ENCODE peak calls at places on chromosome 12, in nine cellular contexts. One of them, this sample, is unnamed.

GRCh38 chr12:2064078-2064507 is 11.3 kb downstream of the CACNA1C start:
- DNase-seq in GM18507: no peak
- DNase-seq in caudate nucleus: no peak
- DNase-seq in stimulated activated CD4-positive, alpha-beta T cell treated with anti-CD3 and anti-CD28 coated beads, Interleukin-4, amount 100 ng/mL, for 4 hours: no peak
- DNase-seq in ureter: no peak
- DNase-seq in right cardiac atrium: no peak
- DNase-seq in ELR: peak; percentile 42
- DNase-seq in NCI-H1092 treated with DMSO at 0.1 percent for 48 hours: no peak
- DNase-seq in NAMALWA: no peak
- DNase-seq in this sample: peak; percentile 49

GRCh38 chr12:60265741-60266140 is 669.9 kb downstream of the SLC16A7 start:
- DNase-seq in GM18507: no peak
- DNase-seq in caudate nucleus: no peak
- DNase-seq in stimulated activated CD4-positive, alpha-beta T cell treated with anti-CD3 and anti-CD28 coated beads, Interleukin-4, amount 100 ng/mL, for 4 hours: no peak
- DNase-seq in ureter: no peak
- DNase-seq in right cardiac atrium: no peak
- DNase-seq in ELR: no peak
- DNase-seq in NCI-H1092 treated with DMSO at 0.1 percent for 48 hours: no peak
- DNase-seq in NAMALWA: no peak
- DNase-seq in this sample: no peak

GRCh38 chr12:100675432-100675831 is 101.9 kb downstream of the GAS2L3 start:
- DNase-seq in GM18507: no peak
- DNase-seq in caudate nucleus: no peak
- DNase-seq in stimulated activated CD4-positive, alpha-beta T cell treated with anti-CD3 and anti-CD28 coated beads, Interleukin-4, amount 100 ng/mL, for 4 hours: no peak
- DNase-seq in ureter: peak; percentile 53
- DNase-seq in right cardiac atrium: no peak
- DNase-seq in ELR: peak; percentile 83
- DNase-seq in NCI-H1092 treated with DMSO at 0.1 percent for 48 hours: peak; percentile 28
- DNase-seq in NAMALWA: peak; percentile 8
- DNase-seq in this sample: peak; percentile 79

GRCh38 chr12:69415471-69416275 is 54.5 kb upstream of the FRS2 start:
- DNase-seq in GM18507: no peak
- DNase-seq in caudate nucleus: peak; percentile 28
- DNase-seq in stimulated activated CD4-positive, alpha-beta T cell treated with anti-CD3 and anti-CD28 coated beads, Interleukin-4, amount 100 ng/mL, for 4 hours: no peak
- DNase-seq in ureter: peak; percentile 45
- DNase-seq in right cardiac atrium: peak; percentile 72
- DNase-seq in ELR: peak; percentile 87
- DNase-seq in NCI-H1092 treated with DMSO at 0.1 percent for 48 hours: peak; percentile 2
- DNase-seq in NAMALWA: peak; percentile 58
- DNase-seq in this sample: peak; percentile 95

GRCh38 chr12:104457746-104458644 is 1.2 kb downstream of the CHST11 start:
- DNase-seq in GM18507: peak; percentile 36
- DNase-seq in caudate nucleus: peak; percentile 43
- DNase-seq in stimulated activated CD4-positive, alpha-beta T cell treated with anti-CD3 and anti-CD28 coated beads, Interleukin-4, amount 100 ng/mL, for 4 hours: peak; percentile 48
- DNase-seq in ureter: no peak
- DNase-seq in right cardiac atrium: peak; percentile 67
- DNase-seq in ELR: peak; percentile 43
- DNase-seq in NCI-H1092 treated with DMSO at 0.1 percent for 48 hours: no peak
- DNase-seq in NAMALWA: peak; percentile 47
- DNase-seq in this sample: no peak

GRCh38 chr12:85626782-85627171 is 209.4 kb downstream of the RASSF9 start:
- DNase-seq in GM18507: no peak
- DNase-seq in caudate nucleus: no peak
- DNase-seq in stimulated activated CD4-positive, alpha-beta T cell treated with anti-CD3 and anti-CD28 coated beads, Interleukin-4, amount 100 ng/mL, for 4 hours: no peak
- DNase-seq in ureter: no peak
- DNase-seq in right cardiac atrium: no peak
- DNase-seq in ELR: no peak
- DNase-seq in NCI-H1092 treated with DMSO at 0.1 percent for 48 hours: no peak
- DNase-seq in NAMALWA: no peak
- DNase-seq in this sample: no peak

GRCh38 chr12:8913702-8914032 is 642 bp upstream of the PHC1 start:
- DNase-seq in GM18507: no peak
- DNase-seq in caudate nucleus: no peak
- DNase-seq in stimulated activated CD4-positive, alpha-beta T cell treated with anti-CD3 and anti-CD28 coated beads, Interleukin-4, amount 100 ng/mL, for 4 hours: no peak
- DNase-seq in ureter: no peak
- DNase-seq in right cardiac atrium: no peak
- DNase-seq in ELR: no peak
- DNase-seq in NCI-H1092 treated with DMSO at 0.1 percent for 48 hours: peak; percentile 72
- DNase-seq in NAMALWA: peak; percentile 31
- DNase-seq in this sample: peak; percentile 4

GRCh38 chr12:43180242-43180641 is 371.8 kb downstream of the ADAMTS20 start:
- DNase-seq in GM18507: no peak
- DNase-seq in caudate nucleus: no peak
- DNase-seq in stimulated activated CD4-positive, alpha-beta T cell treated with anti-CD3 and anti-CD28 coated beads, Interleukin-4, amount 100 ng/mL, for 4 hours: no peak
- DNase-seq in ureter: no peak
- DNase-seq in right cardiac atrium: no peak
- DNase-seq in ELR: no peak
- DNase-seq in NCI-H1092 treated with DMSO at 0.1 percent for 48 hours: no peak
- DNase-seq in NAMALWA: no peak
- DNase-seq in this sample: no peak

GRCh38 chr12:50985322-50985721 is 33.0 kb downstream of the HIGD1C start:
- DNase-seq in GM18507: no peak
- DNase-seq in caudate nucleus: no peak
- DNase-seq in stimulated activated CD4-positive, alpha-beta T cell treated with anti-CD3 and anti-CD28 coated beads, Interleukin-4, amount 100 ng/mL, for 4 hours: peak; percentile 17
- DNase-seq in ureter: no peak
- DNase-seq in right cardiac atrium: no peak
- DNase-seq in ELR: peak; percentile 75
- DNase-seq in NCI-H1092 treated with DMSO at 0.1 percent for 48 hours: no peak
- DNase-seq in NAMALWA: no peak
- DNase-seq in this sample: peak; percentile 90

GRCh38 chr12:107411792-107412535 is 273.6 kb upstream of the PWP1 start:
- DNase-seq in GM18507: no peak
- DNase-seq in caudate nucleus: no peak
- DNase-seq in stimulated activated CD4-positive, alpha-beta T cell treated with anti-CD3 and anti-CD28 coated beads, Interleukin-4, amount 100 ng/mL, for 4 hours: no peak
- DNase-seq in ureter: no peak
- DNase-seq in right cardiac atrium: no peak
- DNase-seq in ELR: peak; percentile 95
- DNase-seq in NCI-H1092 treated with DMSO at 0.1 percent for 48 hours: no peak
- DNase-seq in NAMALWA: no peak
- DNase-seq in this sample: peak; percentile 78

GRCh38 chr12:113248842-113249435 is 27.7 kb downstream of the TPCN1 start:
- DNase-seq in GM18507: no peak
- DNase-seq in caudate nucleus: no peak
- DNase-seq in stimulated activated CD4-positive, alpha-beta T cell treated with anti-CD3 and anti-CD28 coated beads, Interleukin-4, amount 100 ng/mL, for 4 hours: no peak
- DNase-seq in ureter: no peak
- DNase-seq in right cardiac atrium: peak; percentile 18
- DNase-seq in ELR: no peak
- DNase-seq in NCI-H1092 treated with DMSO at 0.1 percent for 48 hours: no peak
- DNase-seq in NAMALWA: no peak
- DNase-seq in this sample: no peak

GRCh38 chr12:100753837-100754236 is 40.7 kb upstream of the ANO4 start:
- DNase-seq in GM18507: no peak
- DNase-seq in caudate nucleus: no peak
- DNase-seq in stimulated activated CD4-positive, alpha-beta T cell treated with anti-CD3 and anti-CD28 coated beads, Interleukin-4, amount 100 ng/mL, for 4 hours: no peak
- DNase-seq in ureter: no peak
- DNase-seq in right cardiac atrium: no peak
- DNase-seq in ELR: peak; percentile 68
- DNase-seq in NCI-H1092 treated with DMSO at 0.1 percent for 48 hours: peak; percentile 13
- DNase-seq in NAMALWA: no peak
- DNase-seq in this sample: peak; percentile 93

GRCh38 chr12:120710805-120711296 is 593 bp downstream of the UNC119B start:
- DNase-seq in GM18507: peak; percentile 18
- DNase-seq in caudate nucleus: no peak
- DNase-seq in stimulated activated CD4-positive, alpha-beta T cell treated with anti-CD3 and anti-CD28 coated beads, Interleukin-4, amount 100 ng/mL, for 4 hours: no peak
- DNase-seq in ureter: no peak
- DNase-seq in right cardiac atrium: peak; percentile 65
- DNase-seq in ELR: peak; percentile 40
- DNase-seq in NCI-H1092 treated with DMSO at 0.1 percent for 48 hours: no peak
- DNase-seq in NAMALWA: peak; percentile 46
- DNase-seq in this sample: no peak

GRCh38 chr12:27965411-27965810 is 7.1 kb downstream of the PTHLH start:
- DNase-seq in GM18507: no peak
- DNase-seq in caudate nucleus: no peak
- DNase-seq in stimulated activated CD4-positive, alpha-beta T cell treated with anti-CD3 and anti-CD28 coated beads, Interleukin-4, amount 100 ng/mL, for 4 hours: no peak
- DNase-seq in ureter: no peak
- DNase-seq in right cardiac atrium: no peak
- DNase-seq in ELR: peak; percentile 78
- DNase-seq in NCI-H1092 treated with DMSO at 0.1 percent for 48 hours: no peak
- DNase-seq in NAMALWA: no peak
- DNase-seq in this sample: peak; percentile 48

GRCh38 chr12:109523071-109523470 is 45.6 kb downstream of the UBE3B start:
- DNase-seq in GM18507: no peak
- DNase-seq in caudate nucleus: no peak
- DNase-seq in stimulated activated CD4-positive, alpha-beta T cell treated with anti-CD3 and anti-CD28 coated beads, Interleukin-4, amount 100 ng/mL, for 4 hours: no peak
- DNase-seq in ureter: no peak
- DNase-seq in right cardiac atrium: peak; percentile 89
- DNase-seq in ELR: no peak
- DNase-seq in NCI-H1092 treated with DMSO at 0.1 percent for 48 hours: no peak
- DNase-seq in NAMALWA: no peak
- DNase-seq in this sample: no peak

GRCh38 chr12:122203301-122203967 is at the start of gene B3GNT4:
- DNase-seq in GM18507: no peak
- DNase-seq in caudate nucleus: peak; percentile 64
- DNase-seq in stimulated activated CD4-positive, alpha-beta T cell treated with anti-CD3 and anti-CD28 coated beads, Interleukin-4, amount 100 ng/mL, for 4 hours: peak; percentile 86
- DNase-seq in ureter: peak; percentile 67
- DNase-seq in right cardiac atrium: peak; percentile 81
- DNase-seq in ELR: peak; percentile 72
- DNase-seq in NCI-H1092 treated with DMSO at 0.1 percent for 48 hours: peak; percentile 18
- DNase-seq in NAMALWA: no peak
- DNase-seq in this sample: peak; percentile 40

GRCh38 chr12:47504775-47505446 is 200.9 kb downstream of the RPAP3 start:
- DNase-seq in GM18507: no peak
- DNase-seq in caudate nucleus: no peak
- DNase-seq in stimulated activated CD4-positive, alpha-beta T cell treated with anti-CD3 and anti-CD28 coated beads, Interleukin-4, amount 100 ng/mL, for 4 hours: no peak
- DNase-seq in ureter: no peak
- DNase-seq in right cardiac atrium: no peak
- DNase-seq in ELR: peak; percentile 85
- DNase-seq in NCI-H1092 treated with DMSO at 0.1 percent for 48 hours: no peak
- DNase-seq in NAMALWA: no peak
- DNase-seq in this sample: peak; percentile 58

This sample was measured in fibroblast of mammary gland.